ENCODE peak calls at places on chromosomes 11 and 22, in ten cellular contexts. One of them, this sample, is unnamed.

GRCh38 chr11:44992181-44992582 is 41.5 kb upstream of the TP53I11 start:
- DNase-seq in breast epithelium: no peak
- DNase-seq in A549: no peak
- DNase-seq in stomach: peak
- DNase-seq in sigmoid colon: peak
- DNase-seq in GM12878: no peak
- DNase-seq in ovary: no peak
- DNase-seq in IMR-90: no peak
- DNase-seq in suprapubic skin: no peak
- DNase-seq in lower leg skin: no peak
- DNase-seq in this sample: no peak

GRCh38 chr11:13073119-13073981 is 64.2 kb downstream of the RASSF10 start:
- DNase-seq in breast epithelium: no peak
- DNase-seq in A549: peak
- DNase-seq in stomach: no peak
- DNase-seq in sigmoid colon: no peak
- DNase-seq in GM12878: peak
- DNase-seq in ovary: no peak
- DNase-seq in IMR-90: peak
- DNase-seq in suprapubic skin: no peak
- DNase-seq in lower leg skin: no peak
- DNase-seq in this sample: no peak

GRCh38 chr11:107457558-107458271 is at the start of gene CWF19L2:
- DNase-seq in breast epithelium: peak
- DNase-seq in A549: peak
- DNase-seq in stomach: peak
- DNase-seq in sigmoid colon: peak
- DNase-seq in GM12878: peak
- DNase-seq in ovary: peak
- DNase-seq in IMR-90: peak
- DNase-seq in suprapubic skin: peak
- DNase-seq in lower leg skin: peak
- DNase-seq in this sample: peak

GRCh38 chr22:23399367-23400285 is 180.5 kb downstream of the IGLL1 start:
- DNase-seq in breast epithelium: peak
- DNase-seq in A549: no peak
- DNase-seq in stomach: no peak
- DNase-seq in sigmoid colon: peak
- DNase-seq in GM12878: no peak
- DNase-seq in ovary: no peak
- DNase-seq in IMR-90: no peak
- DNase-seq in suprapubic skin: peak
- DNase-seq in lower leg skin: no peak
- DNase-seq in this sample: no peak

GRCh38 chr11:47987781-47988180 is 7.4 kb downstream of the PTPRJ start:
- DNase-seq in breast epithelium: no peak
- DNase-seq in A549: no peak
- DNase-seq in stomach: peak
- DNase-seq in sigmoid colon: peak
- DNase-seq in GM12878: no peak
- DNase-seq in ovary: no peak
- DNase-seq in IMR-90: no peak
- DNase-seq in suprapubic skin: no peak
- DNase-seq in lower leg skin: no peak
- DNase-seq in this sample: no peak

GRCh38 chr22:40243891-40244290 is 66.2 kb downstream of the TNRC6B start:
- DNase-seq in breast epithelium: no peak
- DNase-seq in A549: no peak
- DNase-seq in stomach: no peak
- DNase-seq in sigmoid colon: no peak
- DNase-seq in GM12878: no peak
- DNase-seq in ovary: no peak
- DNase-seq in IMR-90: no peak
- DNase-seq in suprapubic skin: no peak
- DNase-seq in lower leg skin: no peak
- DNase-seq in this sample: no peak

GRCh38 chr11:128463386-128463829 is 124.0 kb downstream of the ETS1 start:
- DNase-seq in breast epithelium: no peak
- DNase-seq in A549: no peak
- DNase-seq in stomach: no peak
- DNase-seq in sigmoid colon: no peak
- DNase-seq in GM12878: no peak
- DNase-seq in ovary: peak
- DNase-seq in IMR-90: peak
- DNase-seq in suprapubic skin: no peak
- DNase-seq in lower leg skin: no peak
- DNase-seq in this sample: no peak

GRCh38 chr11:6402561-6402981 is 12.3 kb downstream of the SMPD1 start:
- DNase-seq in breast epithelium: no peak
- DNase-seq in A549: no peak
- DNase-seq in stomach: no peak
- DNase-seq in sigmoid colon: no peak
- DNase-seq in GM12878: peak
- DNase-seq in ovary: no peak
- DNase-seq in IMR-90: peak
- DNase-seq in suprapubic skin: no peak
- DNase-seq in lower leg skin: peak
- DNase-seq in this sample: no peak

GRCh38 chr11:86069408-86070086 is 663 bp upstream of the PICALM start:
- DNase-seq in breast epithelium: no peak
- DNase-seq in A549: peak
- DNase-seq in stomach: no peak
- DNase-seq in sigmoid colon: peak
- DNase-seq in GM12878: peak
- DNase-seq in ovary: no peak
- DNase-seq in IMR-90: peak
- DNase-seq in suprapubic skin: no peak
- DNase-seq in lower leg skin: no peak
- DNase-seq in this sample: no peak
- TF ChIP-seq POLR2A in breast epithelium: no peak
- TF ChIP-seq POLR2A in A549: peak
- TF ChIP-seq POLR2A in stomach: no peak
- TF ChIP-seq POLR2A in sigmoid colon: no peak
- TF ChIP-seq POLR2A in GM12878: peak
- TF ChIP-seq POLR2A in ovary: no peak
- TF ChIP-seq POLR2A in IMR-90: peak
- TF ChIP-seq POLR2A in suprapubic skin: no peak
- TF ChIP-seq POLR2A in lower leg skin: no peak
- TF ChIP-seq POLR2A in this sample: peak

GRCh38 chr11:111911563-111912401 is at the start of gene CRYAB:
- DNase-seq in breast epithelium: peak
- DNase-seq in A549: no peak
- DNase-seq in stomach: peak
- DNase-seq in sigmoid colon: peak
- DNase-seq in GM12878: no peak
- DNase-seq in ovary: peak
- DNase-seq in IMR-90: peak
- DNase-seq in suprapubic skin: peak
- DNase-seq in lower leg skin: peak
- DNase-seq in this sample: peak
- TF ChIP-seq POLR2A in breast epithelium: no peak
- TF ChIP-seq POLR2A in A549: no peak
- TF ChIP-seq POLR2A in stomach: no peak
- TF ChIP-seq POLR2A in sigmoid colon: peak
- TF ChIP-seq POLR2A in GM12878: no peak
- TF ChIP-seq POLR2A in ovary: peak
- TF ChIP-seq POLR2A in IMR-90: peak
- TF ChIP-seq POLR2A in suprapubic skin: peak
- TF ChIP-seq POLR2A in lower leg skin: no peak
- TF ChIP-seq POLR2A in this sample: no peak

DNA sequence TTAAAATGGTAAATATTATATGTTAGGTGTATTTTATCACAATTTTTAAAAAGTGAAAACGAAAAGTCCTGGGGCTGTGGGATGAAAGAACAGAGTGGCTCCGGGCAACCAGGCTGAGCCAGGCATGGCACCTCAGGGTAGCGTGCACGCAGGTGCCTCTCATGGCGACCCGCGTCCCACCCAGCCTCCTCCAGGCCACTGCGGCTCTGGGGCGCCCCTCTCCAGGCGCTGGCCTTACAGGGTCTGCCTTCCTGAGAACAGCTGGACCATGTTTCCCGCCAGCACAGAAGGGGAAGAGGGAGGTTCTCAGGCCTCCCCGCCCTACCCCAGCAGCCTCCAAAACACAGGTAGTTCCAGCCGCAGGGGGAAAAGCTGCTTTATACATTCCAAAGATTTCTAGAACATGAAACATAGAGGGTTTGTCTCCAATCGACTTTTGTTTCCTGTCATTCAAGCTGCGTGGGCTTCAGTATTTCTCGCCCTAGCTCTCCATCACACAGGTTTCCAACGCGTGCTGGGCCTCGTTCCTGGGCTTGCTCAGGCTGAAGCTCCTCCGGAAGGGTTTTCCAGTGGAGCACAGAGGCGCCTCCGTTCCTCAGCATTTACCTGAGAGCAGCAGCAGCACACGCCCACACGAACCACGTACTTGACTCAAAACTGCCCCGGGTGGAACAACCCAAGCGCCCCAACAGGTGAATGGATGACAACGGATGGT is 10.5 kb downstream of the EHD1 start:
- DNase-seq in breast epithelium: no peak
- DNase-seq in A549: no peak
- DNase-seq in stomach: no peak
- DNase-seq in sigmoid colon: no peak
- DNase-seq in GM12878: no peak
- DNase-seq in ovary: no peak
- DNase-seq in IMR-90: no peak
- DNase-seq in suprapubic skin: no peak
- DNase-seq in lower leg skin: no peak
- DNase-seq in this sample: no peak
- TF ChIP-seq POLR2A in breast epithelium: no peak
- TF ChIP-seq POLR2A in A549: no peak
- TF ChIP-seq POLR2A in stomach: no peak
- TF ChIP-seq POLR2A in sigmoid colon: no peak
- TF ChIP-seq POLR2A in GM12878: peak
- TF ChIP-seq POLR2A in ovary: no peak
- TF ChIP-seq POLR2A in IMR-90: no peak
- TF ChIP-seq POLR2A in suprapubic skin: no peak
- TF ChIP-seq POLR2A in lower leg skin: no peak
- TF ChIP-seq POLR2A in this sample: no peak

GRCh38 chr11:34191592-34191991 is 86.2 kb downstream of the NAT10 start:
- DNase-seq in breast epithelium: no peak
- DNase-seq in A549: no peak
- DNase-seq in stomach: no peak
- DNase-seq in sigmoid colon: no peak
- DNase-seq in GM12878: no peak
- DNase-seq in ovary: no peak
- DNase-seq in IMR-90: no peak
- DNase-seq in suprapubic skin: no peak
- DNase-seq in lower leg skin: no peak
- DNase-seq in this sample: no peak

GRCh38 chr11:34190192-34191139 is 85.0 kb downstream of the NAT10 start:
- DNase-seq in breast epithelium: no peak
- DNase-seq in A549: no peak
- DNase-seq in stomach: no peak
- DNase-seq in sigmoid colon: no peak
- DNase-seq in GM12878: no peak
- DNase-seq in ovary: no peak
- DNase-seq in IMR-90: no peak
- DNase-seq in suprapubic skin: no peak
- DNase-seq in lower leg skin: no peak
- DNase-seq in this sample: no peak

GRCh38 chr11:34189191-34189590 is 83.8 kb downstream of the NAT10 start:
- DNase-seq in breast epithelium: no peak
- DNase-seq in A549: no peak
- DNase-seq in stomach: no peak
- DNase-seq in sigmoid colon: no peak
- DNase-seq in GM12878: no peak
- DNase-seq in ovary: no peak
- DNase-seq in IMR-90: no peak
- DNase-seq in suprapubic skin: no peak
- DNase-seq in lower leg skin: no peak
- DNase-seq in this sample: no peak

GRCh38 chr11:34194576-34195335 is 89.3 kb downstream of the NAT10 start:
- DNase-seq in breast epithelium: no peak
- DNase-seq in A549: no peak
- DNase-seq in stomach: no peak
- DNase-seq in sigmoid colon: no peak
- DNase-seq in GM12878: no peak
- DNase-seq in ovary: no peak
- DNase-seq in IMR-90: peak
- DNase-seq in suprapubic skin: no peak
- DNase-seq in lower leg skin: no peak
- DNase-seq in this sample: no peak

DNA sequence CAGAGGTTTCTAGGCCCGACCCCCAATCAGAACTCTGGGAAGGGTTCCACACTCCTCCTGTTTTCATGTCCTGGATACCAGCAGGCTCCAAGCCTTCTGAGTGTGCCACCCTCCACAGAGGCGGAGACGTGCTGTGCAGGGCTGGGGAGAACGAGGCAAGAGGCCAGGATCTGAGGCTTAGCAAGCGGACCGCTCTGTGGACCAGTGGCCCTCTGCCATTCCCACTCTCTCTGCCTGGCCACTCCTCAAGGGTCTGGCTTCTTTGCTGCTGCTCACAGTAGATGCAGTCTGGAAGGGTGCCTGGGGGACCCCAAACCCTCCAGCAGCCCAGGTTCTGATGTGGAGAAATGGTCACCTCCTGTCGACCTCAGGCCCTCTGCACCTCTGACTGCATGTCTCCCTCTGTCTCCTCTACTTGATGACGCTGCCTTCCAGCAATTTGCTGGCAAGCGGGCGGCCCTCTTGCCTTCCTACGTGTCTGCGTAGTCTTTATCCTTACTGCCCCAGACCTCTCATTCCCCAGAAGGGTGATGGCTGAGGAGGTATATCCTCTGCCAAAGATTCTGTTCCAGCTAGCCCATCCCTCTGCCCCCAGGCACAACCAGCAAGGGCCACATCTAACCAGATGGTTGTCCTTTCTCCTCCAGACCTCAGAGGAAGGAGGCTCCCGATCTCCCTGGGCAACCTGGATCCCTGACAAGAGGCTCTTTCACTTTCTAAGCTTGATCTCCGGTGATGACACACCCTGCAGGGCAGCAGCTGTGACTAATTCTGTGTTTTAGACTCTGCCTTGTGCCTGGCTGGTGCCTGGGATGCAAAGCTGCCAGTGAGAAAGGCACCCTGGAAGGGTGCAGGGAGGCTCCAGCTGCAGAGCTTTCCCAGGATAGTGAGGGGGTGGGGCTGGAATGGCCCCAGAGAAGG is 87.3 kb downstream of the NAT10 start:
- DNase-seq in breast epithelium: no peak
- DNase-seq in A549: peak
- DNase-seq in stomach: peak
- DNase-seq in sigmoid colon: peak
- DNase-seq in GM12878: no peak
- DNase-seq in ovary: peak
- DNase-seq in IMR-90: peak
- DNase-seq in suprapubic skin: no peak
- DNase-seq in lower leg skin: peak
- DNase-seq in this sample: no peak
- TF ChIP-seq POLR2A in breast epithelium: no peak
- TF ChIP-seq POLR2A in A549: no peak
- TF ChIP-seq POLR2A in stomach: no peak
- TF ChIP-seq POLR2A in sigmoid colon: no peak
- TF ChIP-seq POLR2A in GM12878: no peak
- TF ChIP-seq POLR2A in ovary: no peak
- TF ChIP-seq POLR2A in IMR-90: peak
- TF ChIP-seq POLR2A in suprapubic skin: no peak
- TF ChIP-seq POLR2A in lower leg skin: no peak
- TF ChIP-seq POLR2A in this sample: no peak

This sample was measured in erythroblast.